ENCODE peak calls at places on chromosomes 5 and 9, in eight cellular contexts. F is activated T-cell treated with anti-CD3 and anti-CD28 coated beads, Interleukin-2, amount 50 U/mL, for 1 hour; W is GM04503; D is fibroblast of mammary gland; K is neural crest cell; V is AG08396; J is head of caudate nucleus; C is activated CD4-positive, alpha-beta T cell treated with anti-CD3 and anti-CD28 coated beads, Interleukin-2, amount 50 U/mL, for 1 hour. A is an unnamed sample.

GRCh38 chr5:15249152-15249551 is 250.8 kb upstream of the FBXL7 start:
- DNase-seq in F (no peak), W (peak; percentile 83), D (peak; percentile 68), K (no peak), V (no peak), J (no peak), C (no peak), A (no peak)

GRCh38 chr9:131776036-131776435 is 36.2 kb upstream of the RAPGEF1 start:
- DNase-seq in F (no peak), W (no peak), D (no peak), K (no peak), V (no peak), J (no peak), C (no peak), A (no peak)

GRCh38 chr9:126386088-126386487 is 59.5 kb downstream of the MVB12B start:
- DNase-seq in F (no peak), W (no peak), D (no peak), K (no peak), V (no peak), J (peak; percentile 57), C (no peak), A (peak; percentile 22)

GRCh38 chr5:94470802-94471201 is 147.6 kb downstream of the KIAA0825 start:
- DNase-seq in F (no peak), W (no peak), D (no peak), K (no peak), V (no peak), J (no peak), C (no peak), A (no peak)

GRCh38 chr5:112119969-112120368 is 299.1 kb downstream of the EPB41L4A start:
- DNase-seq in F (no peak), W (no peak), D (no peak), K (no peak), V (no peak), J (no peak), C (no peak), A (no peak)

GRCh38 chr9:109455861-109456260 is 42.2 kb downstream of the PTPN3 start:
- DNase-seq in F (no peak), W (no peak), D (no peak), K (no peak), V (no peak), J (no peak), C (no peak), A (no peak)

GRCh38 chr5:135033866-135034185 is 202 bp downstream of the PITX1 start:
- DNase-seq in F (no peak), W (no peak), D (peak; percentile 12), K (no peak), V (no peak), J (no peak), C (no peak), A (no peak)

GRCh38 chr5:21862986-21863385 is 990.2 kb downstream of the CDH12 start:
- DNase-seq in F (no peak), W (no peak), D (no peak), K (no peak), V (no peak), J (no peak), C (no peak), A (no peak)

GRCh38 chr9:131892162-131892707 is 152.4 kb upstream of the RAPGEF1 start:
- DNase-seq in F (no peak), W (no peak), D (peak; percentile 14), K (no peak), V (no peak), J (no peak), C (no peak), A (no peak)

GRCh38 chr5:74916831-74917710 is 50.9 kb upstream of the FAM169A start:
- DNase-seq in F (no peak), W (no peak), D (peak; percentile 46), K (no peak), V (peak; percentile 14), J (no peak), C (no peak), A (no peak)

GRCh38 chr5:27818888-27819287 is 780.5 kb upstream of the CDH9 start:
- DNase-seq in F (no peak), W (no peak), D (no peak), K (no peak), V (no peak), J (no peak), C (no peak), A (no peak)

GRCh38 chr9:129875687-129876395 is 40.6 kb downstream of the USP20 start:
- DNase-seq in F (no peak), W (no peak), D (no peak), K (no peak), V (no peak), J (no peak), C (no peak), A (no peak)

GRCh38 chr5:145981612-145982571 is 45.5 kb downstream of the SH3RF2 start:
- DNase-seq in F (no peak), W (no peak), D (no peak), K (no peak), V (no peak), J (no peak), C (no peak), A (no peak)

GRCh38 chr5:73591698-73592501 is 26.4 kb downstream of the UTP15 start:
- DNase-seq in F (no peak), W (no peak), D (peak; percentile 81), K (no peak), V (no peak), J (no peak), C (no peak), A (no peak)

GRCh38 chr5:89444073-89444472 is 561.1 kb upstream of the MEF2C start:
- DNase-seq in F (no peak), W (no peak), D (no peak), K (no peak), V (no peak), J (no peak), C (no peak), A (no peak)

GRCh38 chr9:35599763-35600604 is 5.1 kb upstream of the TESK1 start:
- DNase-seq in F (no peak), W (no peak), D (no peak), K (no peak), V (no peak), J (peak; percentile 29), C (no peak), A (no peak)

GRCh38 chr9:85163415-85163814 is 493.9 kb downstream of the NTRK2 start:
- DNase-seq in F (no peak), W (no peak), D (peak; percentile 8), K (no peak), V (no peak), J (no peak), C (no peak), A (no peak)

GRCh38 chr9:33510264-33511183 is 13.5 kb upstream of the ANKRD18B start:
- DNase-seq in F (peak; percentile 47), W (peak; percentile 33), D (peak; percentile 65), K (peak; percentile 58), V (peak; percentile 48), J (peak; percentile 65), C (peak; percentile 20), A (no peak)

GRCh38 chr9:104836235-104836634 is 72.3 kb downstream of the NIPSNAP3B start:
- DNase-seq in F (no peak), W (no peak), D (no peak), K (no peak), V (no peak), J (no peak), C (no peak), A (no peak)

GRCh38 chr5:61673007-61673735 is 341.1 kb downstream of the ZSWIM6 start:
- DNase-seq in F (no peak), W (no peak), D (peak; percentile 31), K (no peak), V (peak; percentile 28), J (no peak), C (no peak), A (no peak)

GRCh38 chr5:136043551-136043950 is 14.8 kb downstream of the TGFBI start:
- DNase-seq in F (no peak), W (no peak), D (no peak), K (no peak), V (no peak), J (no peak), C (no peak), A (no peak)

GRCh38 chr5:7650755-7651154 is 200.2 kb downstream of the CFAP90 start:
- DNase-seq in F (no peak), W (no peak), D (no peak), K (no peak), V (no peak), J (peak; percentile 7), C (no peak), A (no peak)

GRCh38 chr5:156934450-156935211 is 28.4 kb downstream of the TIMD4 start:
- DNase-seq in F (peak; percentile 54), W (no peak), D (peak; percentile 2), K (peak; percentile 26), V (no peak), J (peak; percentile 13), C (peak; percentile 52), A (no peak)

GRCh38 chr9:7088598-7088997 is 330.8 kb downstream of the KDM4C start:
- DNase-seq in F (no peak), W (no peak), D (no peak), K (no peak), V (no peak), J (no peak), C (no peak), A (no peak)

GRCh38 chr5:135034186-135034962 is at the start of gene PITX1:
- DNase-seq in F (no peak), W (no peak), D (peak; percentile 8), K (no peak), V (peak; percentile 85), J (no peak), C (peak; percentile 14), A (no peak)